ENCODE peak calls at places on chromosomes 5 and 9, in four cellular contexts. One of them, this sample, is unnamed.

GRCh38 chr5:120655828-120656435 is 191.8 kb downstream of the PRR16 start:
- DNase-seq in H9: peak; percentile 49
- DNase-seq in mesendoderm: peak; percentile 52
- DNase-seq in H1: peak; percentile 53
- DNase-seq in this sample: peak; percentile 22

GRCh38 chr5:132426525-132427138 is 57.1 kb downstream of the SLC22A5 start:
- DNase-seq in H9: peak; percentile 78
- DNase-seq in mesendoderm: peak; percentile 96
- DNase-seq in H1: peak; percentile 51
- DNase-seq in this sample: peak; percentile 97

GRCh38 chr5:59133801-59134261 is 551.0 kb downstream of the RAB3C start:
- DNase-seq in H9: no peak
- DNase-seq in mesendoderm: peak; percentile 73
- DNase-seq in H1: no peak
- DNase-seq in this sample: peak; percentile 91

GRCh38 chr9:89553451-89554020 is 51.3 kb upstream of the GADD45G start:
- DNase-seq in H9: no peak
- DNase-seq in mesendoderm: no peak
- DNase-seq in H1: no peak
- DNase-seq in this sample: no peak

GRCh38 chr5:14081791-14082190 is 61.4 kb upstream of the TRIO start:
- DNase-seq in H9: no peak
- DNase-seq in mesendoderm: no peak
- DNase-seq in H1: no peak
- DNase-seq in this sample: peak; percentile 45

GRCh38 chr9:87657190-87657589 is 68.7 kb upstream of the CTSL start:
- DNase-seq in H9: peak; percentile 17
- DNase-seq in mesendoderm: peak; percentile 34
- DNase-seq in H1: no peak
- DNase-seq in this sample: no peak

GRCh38 chr5:137273511-137273910 is 225.6 kb downstream of the SPOCK1 start:
- DNase-seq in H9: no peak
- DNase-seq in mesendoderm: no peak
- DNase-seq in H1: no peak
- DNase-seq in this sample: no peak

GRCh38 chr9:744046-744712 is 97.3 kb upstream of the DMRT1 start:
- DNase-seq in H9: no peak
- DNase-seq in mesendoderm: no peak
- DNase-seq in H1: no peak
- DNase-seq in this sample: no peak

GRCh38 chr5:142979636-142980035 is 209.5 kb downstream of the ARHGAP26 start:
- DNase-seq in H9: peak; percentile 44
- DNase-seq in mesendoderm: peak; percentile 35
- DNase-seq in H1: no peak
- DNase-seq in this sample: no peak

GRCh38 chr9:127388856-127389238 is 8.1 kb upstream of the SLC2A8 start:
- DNase-seq in H9: no peak
- DNase-seq in mesendoderm: no peak
- DNase-seq in H1: no peak
- DNase-seq in this sample: no peak

GRCh38 chr9:38022203-38022602 is 46.8 kb downstream of the SHB start:
- DNase-seq in H9: no peak
- DNase-seq in mesendoderm: no peak
- DNase-seq in H1: no peak
- DNase-seq in this sample: no peak
- H3K18ac ChIP-seq in H9: no peak overlapping the region
- H3K18ac ChIP-seq in mesendoderm: no peak overlapping the region
- H3K18ac ChIP-seq in H1: peak overlapping the region; percentile 11
- H3K18ac ChIP-seq in this sample: no peak overlapping the region

GRCh38 chr9:8282555-8282954 is 483.0 kb upstream of the DMAC1 start:
- DNase-seq in H9: no peak
- DNase-seq in mesendoderm: no peak
- DNase-seq in H1: no peak
- DNase-seq in this sample: no peak
- H3K18ac ChIP-seq in H9: no peak overlapping the region
- H3K18ac ChIP-seq in mesendoderm: no peak overlapping the region
- H3K18ac ChIP-seq in H1: no peak overlapping the region
- H3K18ac ChIP-seq in this sample: no peak overlapping the region

GRCh38 chr5:135245521-135246499 is 153.2 kb downstream of the MACROH2A1 start:
- DNase-seq in H9: peak; percentile 16
- DNase-seq in mesendoderm: no peak
- DNase-seq in H1: peak; percentile 32
- DNase-seq in this sample: peak; percentile 73
- H3K18ac ChIP-seq in H9: no peak overlapping the region
- H3K18ac ChIP-seq in mesendoderm: no peak overlapping the region
- H3K18ac ChIP-seq in H1: no peak overlapping the region
- H3K18ac ChIP-seq in this sample: peak overlapping the region; percentile 85

GRCh38 chr9:133569109-133569785 is 34.7 kb downstream of the ADAMTSL2 start:
- DNase-seq in H9: no peak
- DNase-seq in mesendoderm: no peak
- DNase-seq in H1: no peak
- DNase-seq in this sample: no peak
- H3K18ac ChIP-seq in H9: no peak overlapping the region
- H3K18ac ChIP-seq in mesendoderm: no peak overlapping the region
- H3K18ac ChIP-seq in H1: no peak overlapping the region
- H3K18ac ChIP-seq in this sample: no peak overlapping the region

This sample was measured in IMR-90.